ENCODE peak calls at places on chromosomes 12 and 14, in seven cellular contexts. One of them, this sample, is unnamed.

GRCh38 chr12:114450019-114450418 is 44.1 kb upstream of the TBX5 start:
- DNase-seq in iris pigment epithelial cell: no peak
- DNase-seq in RPMI7951: no peak
- DNase-seq in stimulated activated CD4-positive, alpha-beta T cell treated with anti-CD3 and anti-CD28 coated beads, Interleukin-1b, Interleukin-23, amount 100 ng/mL, for 4 hours: no peak
- DNase-seq in small intestine: no peak
- DNase-seq in T47D: no peak
- DNase-seq in H54: no peak
- DNase-seq in this sample: no peak

GRCh38 chr14:96380735-96381134 is 11.2 kb upstream of the AK7 start:
- DNase-seq in iris pigment epithelial cell: no peak
- DNase-seq in RPMI7951: no peak
- DNase-seq in stimulated activated CD4-positive, alpha-beta T cell treated with anti-CD3 and anti-CD28 coated beads, Interleukin-1b, Interleukin-23, amount 100 ng/mL, for 4 hours: no peak
- DNase-seq in small intestine: peak; percentile 15
- DNase-seq in T47D: no peak
- DNase-seq in H54: no peak
- DNase-seq in this sample: no peak

GRCh38 chr14:61403411-61403810 is 82.0 kb downstream of the PRKCH start:
- DNase-seq in iris pigment epithelial cell: no peak
- DNase-seq in RPMI7951: no peak
- DNase-seq in stimulated activated CD4-positive, alpha-beta T cell treated with anti-CD3 and anti-CD28 coated beads, Interleukin-1b, Interleukin-23, amount 100 ng/mL, for 4 hours: no peak
- DNase-seq in small intestine: peak; percentile 40
- DNase-seq in T47D: no peak
- DNase-seq in H54: no peak
- DNase-seq in this sample: no peak

GRCh38 chr12:27705263-27705662 is 5.4 kb upstream of the MRPS35 start:
- DNase-seq in iris pigment epithelial cell: no peak
- DNase-seq in RPMI7951: no peak
- DNase-seq in stimulated activated CD4-positive, alpha-beta T cell treated with anti-CD3 and anti-CD28 coated beads, Interleukin-1b, Interleukin-23, amount 100 ng/mL, for 4 hours: no peak
- DNase-seq in small intestine: no peak
- DNase-seq in T47D: no peak
- DNase-seq in H54: no peak
- DNase-seq in this sample: no peak

GRCh38 chr12:44819884-44820283 is 56.2 kb downstream of the NELL2 start:
- DNase-seq in iris pigment epithelial cell: no peak
- DNase-seq in RPMI7951: no peak
- DNase-seq in stimulated activated CD4-positive, alpha-beta T cell treated with anti-CD3 and anti-CD28 coated beads, Interleukin-1b, Interleukin-23, amount 100 ng/mL, for 4 hours: no peak
- DNase-seq in small intestine: no peak
- DNase-seq in T47D: no peak
- DNase-seq in H54: no peak
- DNase-seq in this sample: no peak

GRCh38 chr14:103711516-103712431 is 3.5 kb downstream of the XRCC3 start:
- DNase-seq in iris pigment epithelial cell: no peak
- DNase-seq in RPMI7951: no peak
- DNase-seq in stimulated activated CD4-positive, alpha-beta T cell treated with anti-CD3 and anti-CD28 coated beads, Interleukin-1b, Interleukin-23, amount 100 ng/mL, for 4 hours: no peak
- DNase-seq in small intestine: peak; percentile 44
- DNase-seq in T47D: no peak
- DNase-seq in H54: no peak
- DNase-seq in this sample: no peak

GRCh38 chr12:6693832-6694355 is 4.7 kb upstream of the ZNF384 start:
- DNase-seq in iris pigment epithelial cell: no peak
- DNase-seq in RPMI7951: no peak
- DNase-seq in stimulated activated CD4-positive, alpha-beta T cell treated with anti-CD3 and anti-CD28 coated beads, Interleukin-1b, Interleukin-23, amount 100 ng/mL, for 4 hours: no peak
- DNase-seq in small intestine: no peak
- DNase-seq in T47D: no peak
- DNase-seq in H54: no peak
- DNase-seq in this sample: no peak

GRCh38 chr14:38279556-38279955 is 23.7 kb upstream of the CLEC14A start:
- DNase-seq in iris pigment epithelial cell: no peak
- DNase-seq in RPMI7951: no peak
- DNase-seq in stimulated activated CD4-positive, alpha-beta T cell treated with anti-CD3 and anti-CD28 coated beads, Interleukin-1b, Interleukin-23, amount 100 ng/mL, for 4 hours: no peak
- DNase-seq in small intestine: no peak
- DNase-seq in T47D: no peak
- DNase-seq in H54: no peak
- DNase-seq in this sample: no peak

GRCh38 chr14:52808101-52808500 is 16.7 kb upstream of the GNPNAT1 start:
- DNase-seq in iris pigment epithelial cell: no peak
- DNase-seq in RPMI7951: no peak
- DNase-seq in stimulated activated CD4-positive, alpha-beta T cell treated with anti-CD3 and anti-CD28 coated beads, Interleukin-1b, Interleukin-23, amount 100 ng/mL, for 4 hours: no peak
- DNase-seq in small intestine: no peak
- DNase-seq in T47D: no peak
- DNase-seq in H54: no peak
- DNase-seq in this sample: no peak

GRCh38 chr12:2682301-2683282 is 112.2 kb upstream of the FKBP4 start:
- DNase-seq in iris pigment epithelial cell: peak; percentile 37
- DNase-seq in RPMI7951: peak; percentile 67
- DNase-seq in stimulated activated CD4-positive, alpha-beta T cell treated with anti-CD3 and anti-CD28 coated beads, Interleukin-1b, Interleukin-23, amount 100 ng/mL, for 4 hours: no peak
- DNase-seq in small intestine: peak; percentile 30
- DNase-seq in T47D: peak; percentile 83
- DNase-seq in H54: no peak
- DNase-seq in this sample: no peak

GRCh38 chr14:38500125-38500524 is 244.2 kb upstream of the CLEC14A start:
- DNase-seq in iris pigment epithelial cell: peak; percentile 60
- DNase-seq in RPMI7951: no peak
- DNase-seq in stimulated activated CD4-positive, alpha-beta T cell treated with anti-CD3 and anti-CD28 coated beads, Interleukin-1b, Interleukin-23, amount 100 ng/mL, for 4 hours: no peak
- DNase-seq in small intestine: no peak
- DNase-seq in T47D: no peak
- DNase-seq in H54: no peak
- DNase-seq in this sample: no peak

GRCh38 chr14:105837349-105838063 is 311.1 kb downstream of the TMEM121 start:
- DNase-seq in iris pigment epithelial cell: no peak
- DNase-seq in RPMI7951: no peak
- DNase-seq in stimulated activated CD4-positive, alpha-beta T cell treated with anti-CD3 and anti-CD28 coated beads, Interleukin-1b, Interleukin-23, amount 100 ng/mL, for 4 hours: no peak
- DNase-seq in small intestine: no peak
- DNase-seq in T47D: no peak
- DNase-seq in H54: no peak
- DNase-seq in this sample: no peak

GRCh38 chr12:19739195-19739776 is 300.0 kb downstream of the AEBP2 start:
- DNase-seq in iris pigment epithelial cell: peak; percentile 70
- DNase-seq in RPMI7951: peak; percentile 58
- DNase-seq in stimulated activated CD4-positive, alpha-beta T cell treated with anti-CD3 and anti-CD28 coated beads, Interleukin-1b, Interleukin-23, amount 100 ng/mL, for 4 hours: no peak
- DNase-seq in small intestine: peak; percentile 66
- DNase-seq in T47D: peak; percentile 72
- DNase-seq in H54: peak; percentile 14
- DNase-seq in this sample: no peak

GRCh38 chr12:55933158-55933798 is 2.3 kb downstream of the DGKA start:
- DNase-seq in iris pigment epithelial cell: no peak
- DNase-seq in RPMI7951: peak; percentile 63
- DNase-seq in stimulated activated CD4-positive, alpha-beta T cell treated with anti-CD3 and anti-CD28 coated beads, Interleukin-1b, Interleukin-23, amount 100 ng/mL, for 4 hours: no peak
- DNase-seq in small intestine: peak; percentile 91
- DNase-seq in T47D: no peak
- DNase-seq in H54: no peak
- DNase-seq in this sample: no peak

GRCh38 chr12:57095440-57095839 is 6.5 kb downstream of the NAB2 start:
- DNase-seq in iris pigment epithelial cell: no peak
- DNase-seq in RPMI7951: no peak
- DNase-seq in stimulated activated CD4-positive, alpha-beta T cell treated with anti-CD3 and anti-CD28 coated beads, Interleukin-1b, Interleukin-23, amount 100 ng/mL, for 4 hours: no peak
- DNase-seq in small intestine: no peak
- DNase-seq in T47D: no peak
- DNase-seq in H54: no peak
- DNase-seq in this sample: no peak

GRCh38 chr14:33210304-33210703 is 271.6 kb downstream of the NPAS3 start:
- DNase-seq in iris pigment epithelial cell: peak; percentile 47
- DNase-seq in RPMI7951: no peak
- DNase-seq in stimulated activated CD4-positive, alpha-beta T cell treated with anti-CD3 and anti-CD28 coated beads, Interleukin-1b, Interleukin-23, amount 100 ng/mL, for 4 hours: no peak
- DNase-seq in small intestine: no peak
- DNase-seq in T47D: peak; percentile 54
- DNase-seq in H54: no peak
- DNase-seq in this sample: no peak

GRCh38 chr12:53300187-53300586 is 692 bp downstream of the MYG1 start:
- DNase-seq in iris pigment epithelial cell: peak; percentile 83
- DNase-seq in RPMI7951: peak; percentile 34
- DNase-seq in stimulated activated CD4-positive, alpha-beta T cell treated with anti-CD3 and anti-CD28 coated beads, Interleukin-1b, Interleukin-23, amount 100 ng/mL, for 4 hours: no peak
- DNase-seq in small intestine: no peak
- DNase-seq in T47D: no peak
- DNase-seq in H54: peak; percentile 40
- DNase-seq in this sample: no peak

GRCh38 chr12:121996945-121997612 is 24.6 kb upstream of the BCL7A start:
- DNase-seq in iris pigment epithelial cell: no peak
- DNase-seq in RPMI7951: no peak
- DNase-seq in stimulated activated CD4-positive, alpha-beta T cell treated with anti-CD3 and anti-CD28 coated beads, Interleukin-1b, Interleukin-23, amount 100 ng/mL, for 4 hours: no peak
- DNase-seq in small intestine: no peak
- DNase-seq in T47D: no peak
- DNase-seq in H54: peak; percentile 38
- DNase-seq in this sample: no peak

GRCh38 chr14:49865431-49865859 is 12.9 kb upstream of the NEMF start:
- DNase-seq in iris pigment epithelial cell: peak; percentile 67
- DNase-seq in RPMI7951: peak; percentile 52
- DNase-seq in stimulated activated CD4-positive, alpha-beta T cell treated with anti-CD3 and anti-CD28 coated beads, Interleukin-1b, Interleukin-23, amount 100 ng/mL, for 4 hours: peak; percentile 77
- DNase-seq in small intestine: peak; percentile 81
- DNase-seq in T47D: peak; percentile 80
- DNase-seq in H54: no peak
- DNase-seq in this sample: peak; percentile 58

GRCh38 chr14:101050901-101051490 is 147.5 kb upstream of the RTL1 start:
- DNase-seq in iris pigment epithelial cell: no peak
- DNase-seq in RPMI7951: no peak
- DNase-seq in stimulated activated CD4-positive, alpha-beta T cell treated with anti-CD3 and anti-CD28 coated beads, Interleukin-1b, Interleukin-23, amount 100 ng/mL, for 4 hours: no peak
- DNase-seq in small intestine: no peak
- DNase-seq in T47D: no peak
- DNase-seq in H54: no peak
- DNase-seq in this sample: no peak

GRCh38 chr12:71045781-71046180 is 112.0 kb downstream of the TSPAN8 start:
- DNase-seq in iris pigment epithelial cell: peak; percentile 38
- DNase-seq in RPMI7951: peak; percentile 9
- DNase-seq in stimulated activated CD4-positive, alpha-beta T cell treated with anti-CD3 and anti-CD28 coated beads, Interleukin-1b, Interleukin-23, amount 100 ng/mL, for 4 hours: no peak
- DNase-seq in small intestine: peak; percentile 19
- DNase-seq in T47D: no peak
- DNase-seq in H54: no peak
- DNase-seq in this sample: no peak

GRCh38 chr12:52514471-52515318 is 5.5 kb downstream of the KRT5 start:
- DNase-seq in iris pigment epithelial cell: no peak
- DNase-seq in RPMI7951: no peak
- DNase-seq in stimulated activated CD4-positive, alpha-beta T cell treated with anti-CD3 and anti-CD28 coated beads, Interleukin-1b, Interleukin-23, amount 100 ng/mL, for 4 hours: no peak
- DNase-seq in small intestine: no peak
- DNase-seq in T47D: no peak
- DNase-seq in H54: no peak
- DNase-seq in this sample: no peak